ENCODE peak calls at places on chromosomes 16 and 17, in four cellular contexts. Z, F, E and U are unnamed samples.

GRCh38 chr16:85361441-85362118 is 249.3 kb upstream of the CIBAR2 start:
- DNase-seq in Z (peak), F (no peak), E (no peak), U (no peak)

GRCh38 chr16:8931864-8932263 is 31.8 kb downstream of the USP7 start:
- DNase-seq in Z (peak), F (peak), E (no peak), U (peak)

GRCh38 chr17:2218426-2218825 is 85.2 kb downstream of the SMG6 start:
- DNase-seq in E (no peak), F (no peak), Z (no peak), U (no peak)

GRCh38 chr17:44909681-44910144 is 5.6 kb downstream of the GFAP start:
- DNase-seq in E (no peak), Z (no peak), F (no peak), U (no peak)

GRCh38 chr17:69405096-69405495 is 9.4 kb upstream of the MAP2K6 start:
- DNase-seq in E (no peak), F (no peak), Z (no peak), U (no peak)

GRCh38 chr16:67235816-67236547 is 9.1 kb downstream of the TMEM208 start:
- DNase-seq in Z (no peak), F (no peak), E (no peak), U (no peak)

GRCh38 chr16:71855937-71856662 is 10.3 kb downstream of the ATXN1L start:
- DNase-seq in Z (no peak), E (no peak), F (no peak), U (no peak)

GRCh38 chr17:34465756-34466155 is 102.7 kb upstream of the CCL1 start:
- DNase-seq in F (no peak), Z (no peak), E (no peak), U (no peak)

GRCh38 chr17:33642002-33642401 is 348.9 kb upstream of the ASIC2 start:
- DNase-seq in E (no peak), Z (peak), F (no peak), U (no peak)

GRCh38 chr17:47698749-47699535 is 5.0 kb downstream of the TBKBP1 start:
- DNase-seq in Z (peak), E (no peak), F (no peak), U (peak)

GRCh38 chr17:9307313-9307998 is 268.2 kb downstream of the STX8 start:
- DNase-seq in F (no peak), Z (no peak), E (no peak), U (no peak)

GRCh38 chr16:12229759-12230594 is 253.4 kb downstream of the SNX29 start:
- DNase-seq in Z (no peak), F (peak), E (no peak), U (no peak)

GRCh38 chr17:75130632-75131277 is 787 bp downstream of the NT5C start:
- DNase-seq in Z (peak), E (no peak), F (peak), U (peak)

GRCh38 chr16:11447272-11447671 is 102.0 kb downstream of the RMI2 start:
- DNase-seq in E (no peak), Z (no peak), F (no peak), U (no peak)

GRCh38 chr17:1532836-1533602 is 16.6 kb upstream of the INPP5K start:
- DNase-seq in Z (peak), F (no peak), E (no peak), U (peak)

GRCh38 chr16:19997264-19997663 is 76.4 kb downstream of the GPR139 start:
- DNase-seq in Z (no peak), F (no peak), E (no peak), U (no peak)

GRCh38 chr17:66494023-66494803 is 191.8 kb downstream of the PRKCA start:
- DNase-seq in E (no peak), Z (peak), F (no peak), U (no peak)

GRCh38 chr17:7281953-7282751 is 634 bp downstream of the SLC2A4 start:
- DNase-seq in Z (peak), F (no peak), E (no peak), U (no peak)

GRCh38 chr17:29570521-29570920 is 2.0 kb downstream of the TP53I13 start:
- DNase-seq in Z (no peak), E (no peak), F (no peak), U (no peak)

GRCh38 chr17:53791551-53791950 is 31.2 kb upstream of the KIF2B start:
- DNase-seq in E (no peak), Z (no peak), F (no peak), U (no peak)

GRCh38 chr16:53673189-53673588 is 30.5 kb downstream of the RPGRIP1L start:
- DNase-seq in Z (no peak), E (no peak), F (no peak), U (no peak)

GRCh38 chr16:17414421-17414820 is 56.3 kb downstream of the XYLT1 start:
- DNase-seq in E (peak), F (no peak), Z (no peak), U (no peak)

GRCh38 chr17:5210091-5210490 is 18.4 kb upstream of the ZNF594 start:
- DNase-seq in Z (no peak), F (no peak), E (no peak), U (no peak)

GRCh38 chr17:15967706-15968399 is 22.9 kb downstream of the ADORA2B start:
- DNase-seq in E (no peak), Z (no peak), F (peak), U (no peak)

GRCh38 chr16:79278506-79278905 is 322.0 kb downstream of the MAF start:
- DNase-seq in Z (no peak), E (no peak), F (no peak), U (no peak)

GRCh38 chr17:57954421-57955182 is 610 bp downstream of the CUEDC1 start:
- DNase-seq in F (no peak), E (no peak), Z (peak), U (peak)

GRCh38 chr16:27906883-27907282 is 156.6 kb downstream of the GSG1L start:
- DNase-seq in E (no peak), Z (peak), F (no peak), U (peak)

GRCh38 chr17:64492481-64493109 is 4.3 kb downstream of the POLG2 start:
- DNase-seq in Z (peak), E (no peak), F (no peak), U (no peak)

GRCh38 chr17:44004761-44005526 is 522 bp downstream of the NAGS start:
- DNase-seq in F (no peak), Z (no peak), E (no peak), U (no peak)

GRCh38 chr16:72910875-72911274 is 137.1 kb downstream of the ZFHX3 start:
- DNase-seq in E (no peak), F (no peak), Z (no peak), U (no peak)

GRCh38 chr17:48558731-48559608 is 14.1 kb upstream of the HOXB2 start:
- DNase-seq in F (no peak), E (no peak), Z (no peak), U (no peak)

GRCh38 chr17:70239391-70239826 is 70.1 kb downstream of the KCNJ2 start:
- DNase-seq in F (no peak), Z (no peak), E (no peak), U (no peak)

GRCh38 chr16:1630450-1631213 is 18.5 kb downstream of the CRAMP1 start:
- DNase-seq in Z (no peak), E (no peak), F (no peak), U (no peak)

DNA sequence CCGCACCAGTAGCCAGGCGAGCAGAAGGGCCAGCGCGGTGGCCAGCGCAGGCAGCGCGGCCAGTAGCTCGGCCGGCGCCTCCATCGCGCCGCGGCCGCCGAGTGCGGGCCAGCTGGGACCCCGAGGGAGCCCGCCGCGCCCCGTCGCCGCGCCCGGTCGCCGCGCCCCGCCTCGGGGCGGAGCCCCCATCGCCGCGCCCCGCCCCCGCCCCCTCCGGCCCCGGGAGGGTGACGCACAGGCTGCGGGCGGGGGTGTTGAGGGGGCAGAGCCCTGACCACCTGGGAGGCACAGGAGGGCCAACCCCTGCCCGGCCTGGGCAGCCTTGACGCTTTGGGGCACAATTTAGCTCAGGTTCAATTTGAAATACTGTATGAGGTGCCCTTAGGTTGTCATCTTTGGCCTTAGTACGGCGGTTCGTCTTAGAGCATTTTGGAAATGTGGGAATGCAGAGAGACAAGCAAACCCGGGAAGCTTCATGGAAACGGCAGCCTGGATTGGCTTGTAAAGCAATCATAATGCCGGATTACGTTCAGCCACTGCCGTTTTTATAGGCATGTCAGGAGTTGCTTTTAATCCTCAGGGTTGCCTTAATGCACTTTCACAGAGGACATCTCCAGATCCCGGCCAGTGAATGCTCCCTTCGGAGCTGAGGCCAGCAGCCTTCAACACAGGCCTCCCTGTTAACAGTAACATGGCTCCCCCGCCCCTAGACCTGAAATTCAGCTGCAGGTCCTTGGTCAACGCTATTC is at the start of gene MXRA7:
- DNase-seq in E (no peak), F (no peak), Z (peak), U (peak)
- TF ChIP-seq TARDBP in E (no peak), F (no peak), Z (no peak), U (no peak)

GRCh38 chr16:49472598-49472997 is 99.0 kb downstream of the C16orf78 start:
- DNase-seq in F (no peak), Z (no peak), E (no peak), U (no peak)
- TF ChIP-seq BHLHE40 in F (no peak), Z (no peak), E (no peak), U (no peak)

GRCh38 chr17:59373879-59374495 is 42.5 kb downstream of the YPEL2 start:
- DNase-seq in Z (no peak), F (no peak), E (no peak), U (no peak)
- TF ChIP-seq TARDBP in Z (no peak), F (no peak), E (no peak), U (no peak)

GRCh38 chr17:351436-351713 is 1.2 kb downstream of the RPH3AL start:
- DNase-seq in Z (no peak), E (no peak), F (no peak), U (no peak)

GRCh38 chr17:353838-354234 is 1.2 kb upstream of the RPH3AL start:
- DNase-seq in Z (no peak), E (no peak), F (no peak), U (no peak)

GRCh38 chr17:351875-352420 is 659 bp downstream of the RPH3AL start:
- DNase-seq in Z (no peak), F (no peak), E (no peak), U (no peak)

GRCh38 chr17:353213-353837 is 718 bp upstream of the RPH3AL start:
- DNase-seq in Z (no peak), E (no peak), F (no peak), U (no peak)

DNA sequence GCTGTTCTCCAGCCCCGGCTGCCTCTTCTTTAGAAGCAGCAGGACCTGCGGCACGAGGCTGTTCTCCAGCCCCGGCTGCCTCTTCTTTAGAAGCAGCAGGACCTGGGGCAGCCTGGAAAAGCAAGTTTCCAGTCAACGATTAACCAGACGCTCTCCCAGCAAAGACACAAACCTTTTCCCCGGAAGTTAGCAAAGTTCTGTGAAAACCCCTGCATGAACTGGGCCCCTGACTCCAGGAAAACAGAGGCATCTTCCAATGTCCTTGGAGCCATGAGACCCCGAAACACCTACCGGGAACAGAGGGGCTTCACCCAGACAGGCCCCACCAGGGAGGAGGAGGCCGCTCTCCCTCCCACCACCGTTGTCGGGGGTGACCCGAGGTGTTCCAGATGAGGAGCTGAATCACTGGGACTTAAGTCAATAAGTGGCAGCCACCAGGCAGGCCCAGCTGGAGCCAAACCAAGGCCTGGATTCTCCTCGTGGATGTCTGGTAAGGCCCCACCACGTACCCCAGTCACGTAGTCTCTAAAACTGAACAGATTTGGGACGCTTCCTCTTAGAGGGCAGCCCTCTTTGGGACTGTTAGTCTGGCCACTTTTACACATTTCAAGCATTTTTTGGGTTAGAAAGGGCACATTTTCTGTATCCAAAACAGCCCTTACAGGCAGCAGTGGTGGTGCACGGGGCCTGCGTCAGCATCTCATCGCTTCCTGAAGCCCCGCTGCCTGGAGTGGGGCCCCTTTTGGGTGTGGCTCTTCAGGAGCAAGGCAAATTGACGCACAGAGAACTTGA is at the start of gene RPH3AL:
- DNase-seq in F (peak), E (no peak), Z (no peak), U (no peak)
- TF ChIP-seq BHLHE40 in F (peak), E (no peak), Z (no peak), U (no peak)

DNA sequence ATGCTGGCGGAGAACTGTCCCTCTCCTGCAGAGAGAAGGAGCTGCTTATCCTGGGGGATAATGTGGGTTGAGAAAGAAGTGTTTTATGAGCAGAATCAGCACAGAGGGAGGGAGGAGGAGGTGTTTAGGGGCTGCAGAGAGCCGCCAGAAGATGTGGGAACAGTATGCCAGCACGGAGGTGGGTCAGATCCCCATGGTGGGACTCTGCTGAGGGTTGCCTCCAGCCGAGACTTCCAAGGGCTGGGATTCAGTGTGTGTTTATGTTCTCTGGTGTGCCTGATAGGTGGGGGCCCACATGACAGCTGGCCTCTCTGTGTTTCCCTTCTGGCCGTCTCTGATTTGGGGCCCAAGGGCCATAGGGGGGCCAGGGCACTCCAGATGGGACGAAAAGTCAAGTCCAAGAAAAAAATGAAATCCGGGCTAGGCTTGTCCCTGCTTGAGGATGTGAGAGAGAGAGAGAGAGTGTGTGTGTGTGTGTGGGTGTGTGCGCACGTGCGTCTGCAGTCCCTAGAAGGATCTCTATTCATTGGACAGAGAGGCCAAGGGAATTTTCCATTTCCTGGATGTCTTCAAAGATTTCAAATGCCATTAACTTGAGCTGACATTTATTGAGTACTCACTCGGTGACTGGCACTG is 21.6 kb downstream of the PRKCB start:
- DNase-seq in Z (no peak), F (no peak), E (no peak), U (no peak)
- TF ChIP-seq TARDBP in Z (no peak), F (no peak), E (no peak), U (no peak)

DNA sequence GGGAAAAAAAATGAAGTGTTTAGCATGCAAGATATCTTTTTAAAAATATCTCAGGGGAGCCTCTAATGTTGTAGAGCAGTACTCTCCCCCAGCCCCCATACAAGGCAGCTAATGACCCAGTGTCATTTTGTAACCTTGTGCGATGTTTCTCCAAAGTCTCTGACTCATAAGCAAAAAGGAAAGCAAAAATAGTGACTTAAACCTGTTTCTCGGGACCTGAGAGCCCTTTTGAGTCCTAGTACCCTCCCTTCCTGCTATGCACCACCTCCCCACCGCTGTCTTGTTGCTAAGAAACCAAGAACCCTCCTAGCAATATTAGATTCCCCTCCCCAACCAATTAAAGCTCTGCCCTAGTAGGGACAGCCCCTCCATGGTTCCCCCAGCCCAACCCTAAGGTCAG is 2.8 kb downstream of the MYCBPAP start:
- DNase-seq in E (peak), Z (no peak), F (no peak), U (no peak)
- TF ChIP-seq BHLHE40 in E (peak), Z (no peak), F (no peak), U (no peak)